ENCODE peak calls at places on chromosome 22, in six cellular contexts. A is sigmoid colon; M is CD8-positive, alpha-beta T cell; Q is DMS79; U is germinal center; Y is Caki2. I is an unnamed sample.

GRCh38 chr22:42743501-42743991 is 22.9 kb upstream of the A4GALT start:
- DNase-seq in A (peak), M (no peak), Q (no peak), U (no peak), Y (no peak), I (no peak)

GRCh38 chr22:39244496-39245129 is at the start of gene PDGFB:
- DNase-seq in A (no peak), M (no peak), Q (no peak), U (no peak), Y (peak), I (no peak)

GRCh38 chr22:39434721-39435120 is 22.1 kb upstream of the MGAT3 start:
- DNase-seq in A (no peak), M (no peak), Q (no peak), U (no peak), Y (no peak), I (no peak)

GRCh38 chr22:37972527-37972926 is 11.8 kb downstream of the SOX10 start:
- DNase-seq in A (no peak), M (no peak), Q (peak), U (no peak), Y (no peak), I (no peak)

GRCh38 chr22:43884600-43885318 is 7.1 kb downstream of the PNPLA5 start:
- DNase-seq in A (peak), M (peak), Q (no peak), U (peak), Y (no peak), I (no peak)

GRCh38 chr22:24146190-24146616 is 35.1 kb upstream of the SUSD2 start:
- DNase-seq in A (peak), M (no peak), Q (peak), U (peak), Y (no peak), I (no peak)

GRCh38 chr22:45162531-45162930 is 1.2 kb upstream of the NUP50 start:
- DNase-seq in A (no peak), M (no peak), Q (no peak), U (no peak), Y (peak), I (no peak)

GRCh38 chr22:39293766-39294368 is 25.6 kb downstream of the RPL3 start:
- DNase-seq in A (no peak), M (no peak), Q (no peak), U (no peak), Y (no peak), I (no peak)

GRCh38 chr22:28885939-28886338 is 2.6 kb downstream of the ZNRF3 start:
- DNase-seq in A (peak), M (no peak), Q (no peak), U (no peak), Y (no peak), I (no peak)

GRCh38 chr22:16783930-16784354 is 41.3 kb downstream of the XKR3 start:
- DNase-seq in A (no peak), M (no peak), Q (no peak), U (no peak), Y (peak), I (no peak)

I was measured in D721Med.